ENCODE peak calls at places on chromosomes 3 and 15, in six cellular contexts. E is IMR-90, R is neuronal stem cell, K is H9, I is mesenchymal stem cell, C is H1. V is an unnamed sample.

GRCh38 chr15:78392430-78392829 is 45.6 kb upstream of the IREB2 start:
- DNase-seq in E (no peak), R (no peak), K (no peak), I (no peak), C (no peak), V (no peak)

GRCh38 chr15:72758195-72758594 is 25.4 kb downstream of the ADPGK start:
- DNase-seq in E (peak), R (no peak), K (no peak), I (peak), C (peak), V (no peak)

GRCh38 chr15:49918106-49918505 is 200.9 kb downstream of the ATP8B4 start:
- DNase-seq in E (peak), R (no peak), K (no peak), I (no peak), C (no peak), V (no peak)

GRCh38 chr15:70309716-70310115 is 212.0 kb upstream of the TLE3 start:
- DNase-seq in E (no peak), R (no peak), K (no peak), I (no peak), C (no peak), V (no peak)

GRCh38 chr15:53591041-53591440 is 168.4 kb downstream of the WDR72 start:
- DNase-seq in E (no peak), R (no peak), K (no peak), I (no peak), C (no peak), V (no peak)

GRCh38 chr15:64905119-64905831 is 6.4 kb upstream of the ANKDD1A start:
- DNase-seq in E (peak), R (peak), K (peak), I (peak), C (peak), V (peak)

GRCh38 chr3:134326760-134327593 is 47.3 kb downstream of the AMOTL2 start:
- DNase-seq in E (peak), R (peak), K (peak), I (peak), C (no peak), V (peak)

GRCh38 chr3:16307832-16308531 is 43.0 kb downstream of the OXNAD1 start:
- DNase-seq in E (no peak), R (no peak), K (no peak), I (peak), C (no peak), V (peak)

GRCh38 chr3:100706365-100706764 is 2.9 kb upstream of the TFG start:
- DNase-seq in E (peak), R (no peak), K (no peak), I (no peak), C (no peak), V (peak)

GRCh38 chr3:181796641-181797040 is 84.9 kb downstream of the SOX2 start:
- DNase-seq in E (no peak), R (no peak), K (peak), I (no peak), C (no peak), V (no peak)

GRCh38 chr15:66619152-66619903 is 53.5 kb upstream of the LCTL start:
- DNase-seq in E (peak), R (peak), K (peak), I (peak), C (peak), V (peak)

GRCh38 chr3:139477710-139478640 is 1.7 kb upstream of the RBP2 start:
- DNase-seq in E (no peak), R (no peak), K (no peak), I (no peak), C (no peak), V (peak)

GRCh38 chr3:53346514-53346913 is 829 bp downstream of the DCP1A start:
- DNase-seq in E (no peak), R (peak), K (no peak), I (peak), C (no peak), V (no peak)

GRCh38 chr3:126340943-126341754 is 16.1 kb downstream of the KLF15 start:
- DNase-seq in E (no peak), R (no peak), K (no peak), I (no peak), C (no peak), V (no peak)

GRCh38 chr15:94252906-94253305 is 21.5 kb downstream of the MCTP2 start:
- DNase-seq in E (no peak), R (no peak), K (no peak), I (no peak), C (no peak), V (no peak)

GRCh38 chr15:95581595-95581994 is 748.9 kb upstream of the NR2F2 start:
- DNase-seq in E (no peak), R (no peak), K (no peak), I (no peak), C (no peak), V (peak)

GRCh38 chr3:43960448-43960840 is 269.7 kb downstream of the ABHD5 start:
- DNase-seq in E (no peak), R (no peak), K (no peak), I (no peak), C (no peak), V (no peak)

GRCh38 chr15:46644493-46645481 is 1010.0 kb downstream of the SQOR start:
- DNase-seq in E (no peak), R (no peak), K (no peak), I (no peak), C (no peak), V (no peak)

GRCh38 chr3:123333401-123333800 is 115.5 kb downstream of the ADCY5 start:
- DNase-seq in E (no peak), R (no peak), K (no peak), I (no peak), C (no peak), V (no peak)

GRCh38 chr3:131328739-131329138 is 52.8 kb upstream of the NUDT16 start:
- DNase-seq in E (no peak), R (no peak), K (no peak), I (no peak), C (no peak), V (no peak)

GRCh38 chr15:101161656-101162055 is 90.2 kb downstream of the CHSY1 start:
- DNase-seq in E (no peak), R (no peak), K (no peak), I (no peak), C (no peak), V (no peak)

GRCh38 chr15:26967719-26968269 is 3.2 kb upstream of the GABRG3 start:
- DNase-seq in E (no peak), R (peak), K (peak), I (no peak), C (no peak), V (no peak)
- H3K18ac ChIP-seq in E (no peak), R (peak), K (no peak), I (no peak), C (peak), V (no peak)

DNA sequence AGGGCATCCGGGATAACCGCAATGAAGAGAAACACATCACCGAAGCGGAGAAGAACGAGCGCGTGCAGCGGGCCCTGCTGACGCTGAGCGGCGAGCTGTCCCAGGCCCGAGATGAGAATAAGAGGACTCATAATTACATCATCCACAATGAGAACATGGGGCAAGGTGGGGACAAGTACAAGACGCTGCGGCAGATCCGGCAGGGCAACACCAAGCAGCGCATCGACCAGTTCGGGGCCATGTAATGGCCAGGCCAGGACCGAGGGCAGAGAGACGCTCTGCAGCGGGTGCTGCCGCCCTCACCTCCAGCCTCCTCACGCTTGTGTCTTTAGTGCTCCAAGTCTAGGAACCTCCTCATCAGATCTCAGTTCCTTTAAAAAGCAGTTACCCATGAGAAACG is 863.7 kb upstream of the ALCAM start:
- DNase-seq in E (no peak), R (no peak), K (no peak), I (no peak), C (no peak), V (no peak)
- H3K14ac ChIP-seq in E (no peak), R (peak), K (no peak), I (no peak), C (no peak), V (no peak)

GRCh38 chr15:62658498-62658897 is 384.0 kb upstream of the TPM1 start:
- DNase-seq in E (no peak), R (no peak), K (no peak), I (peak), C (no peak), V (peak)

GRCh38 chr15:62653122-62653521 is 389.4 kb upstream of the TPM1 start:
- DNase-seq in E (no peak), R (no peak), K (no peak), I (no peak), C (no peak), V (no peak)

GRCh38 chr15:62656071-62656470 is 386.5 kb upstream of the TPM1 start:
- DNase-seq in E (no peak), R (no peak), K (no peak), I (no peak), C (no peak), V (no peak)
- H3K18ac ChIP-seq in E (no peak), R (no peak), K (no peak), I (no peak), C (no peak), V (no peak)

GRCh38 chr3:54374214-54374855 is 252.0 kb downstream of the CACNA2D3 start:
- DNase-seq in E (no peak), R (peak), K (peak), I (no peak), C (no peak), V (no peak)

GRCh38 chr3:54376440-54376839 is 254.1 kb downstream of the CACNA2D3 start:
- DNase-seq in E (no peak), R (no peak), K (no peak), I (no peak), C (no peak), V (no peak)

DNA sequence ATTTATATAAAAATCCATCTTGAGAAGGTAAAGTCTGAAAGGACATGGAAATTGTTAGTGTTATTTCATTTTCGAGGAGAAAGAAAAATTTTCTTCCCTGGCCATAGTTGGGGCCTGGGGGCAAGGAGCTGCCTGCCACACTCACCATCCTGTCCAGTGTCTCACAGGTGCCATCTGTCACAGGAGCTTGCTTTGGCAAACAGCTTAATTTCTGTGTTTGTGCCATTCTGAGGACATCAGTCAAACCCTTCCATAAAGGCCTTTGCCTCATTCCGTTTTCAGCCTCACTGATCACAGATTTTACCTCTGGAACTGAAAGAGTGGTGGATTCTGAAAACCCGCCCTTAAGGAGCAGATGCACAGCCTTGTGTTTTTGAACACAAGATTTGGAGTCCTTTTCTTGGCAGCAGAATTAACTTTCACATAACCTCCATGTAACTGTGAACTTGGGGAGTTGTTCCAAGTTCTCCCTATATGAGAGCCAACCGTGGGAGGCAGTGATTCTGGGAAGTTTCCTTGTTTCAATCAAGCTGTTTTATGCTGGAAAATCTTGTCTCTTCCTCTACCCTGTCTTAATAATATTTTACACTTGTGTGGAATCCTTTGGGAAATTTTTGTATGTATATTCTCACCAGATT is 254.7 kb downstream of the CACNA2D3 start:
- DNase-seq in E (no peak), R (no peak), K (no peak), I (no peak), C (no peak), V (no peak)
- H3K14ac ChIP-seq in E (no peak), R (no peak), K (no peak), I (no peak), C (no peak), V (no peak)

GRCh38 chr15:91992940-91993339 is 139.4 kb downstream of the SLCO3A1 start:
- DNase-seq in E (no peak), R (no peak), K (no peak), I (no peak), C (no peak), V (no peak)
- H3K18ac ChIP-seq in E (no peak), R (no peak), K (no peak), I (no peak), C (no peak), V (no peak)